ENCODE peak calls at places on chromosomes 3 and 15, in five cellular contexts. K, T, X, Y and P are unnamed samples.

GRCh38 chr3:141561426-141562034 is 74.7 kb downstream of the RASA2 start:
- DNase-seq in K (peak; percentile 91), T (peak; percentile 48), X (no peak), Y (no peak), P (peak; percentile 80)

GRCh38 chr3:72340476-72341379 is 507.5 kb downstream of the SHQ1 start:
- DNase-seq in K (no peak), T (no peak), X (no peak), Y (no peak), P (no peak)

GRCh38 chr3:78668302-78668701 is 1099.5 kb downstream of the ROBO1 start:
- DNase-seq in K (no peak), T (no peak), X (no peak), Y (no peak), P (no peak)

GRCh38 chr15:39248204-39248603 is 332.7 kb upstream of the THBS1 start:
- DNase-seq in K (peak; percentile 97), T (peak; percentile 64), X (no peak), Y (no peak), P (peak; percentile 88)

GRCh38 chr3:52128118-52128683 is 26.0 kb downstream of the POC1A start:
- DNase-seq in K (peak; percentile 76), T (peak; percentile 23), X (no peak), Y (no peak), P (peak; percentile 70)

GRCh38 chr15:84761534-84762190 is 13.3 kb downstream of the ZNF592 start:
- DNase-seq in K (no peak), T (no peak), X (no peak), Y (no peak), P (peak; percentile 31)

GRCh38 chr15:40301467-40302179 is 6.1 kb downstream of the PLCB2 start:
- DNase-seq in K (no peak), T (no peak), X (no peak), Y (no peak), P (no peak)

GRCh38 chr15:37900286-37901221 is 33.9 kb upstream of the TMCO5A start:
- DNase-seq in K (peak; percentile 79), T (peak; percentile 90), X (no peak), Y (no peak), P (peak; percentile 84)

GRCh38 chr3:4852780-4853748 is 126.2 kb upstream of the BHLHE40 start:
- DNase-seq in K (peak; percentile 82), T (no peak), X (no peak), Y (no peak), P (no peak)

GRCh38 chr3:143171141-143171651 is 51.6 kb downstream of the CHST2 start:
- DNase-seq in K (peak; percentile 72), T (no peak), X (no peak), Y (no peak), P (peak; percentile 77)

GRCh38 chr3:64079369-64080160 is 56.3 kb upstream of the PSMD6 start:
- DNase-seq in K (no peak), T (no peak), X (no peak), Y (no peak), P (peak; percentile 36)

GRCh38 chr3:55488398-55489055 is 1.4 kb upstream of the WNT5A start:
- DNase-seq in K (peak; percentile 82), T (peak; percentile 77), X (no peak), Y (no peak), P (peak; percentile 89)

GRCh38 chr15:38626443-38627050 is 61.9 kb upstream of the RASGRP1 start:
- DNase-seq in K (no peak), T (no peak), X (no peak), Y (no peak), P (no peak)

GRCh38 chr15:25175789-25176615 is 221.2 kb downstream of the SNRPN start:
- DNase-seq in K (no peak), T (no peak), X (no peak), Y (peak; percentile 0), P (no peak)

GRCh38 chr3:187101184-187102072 is 37.9 kb downstream of the RPL39L start:
- DNase-seq in K (peak; percentile 90), T (peak; percentile 36), X (peak; percentile 24), Y (peak; percentile 64), P (peak; percentile 71)

GRCh38 chr3:101065962-101066361 is 72.7 kb upstream of the ABI3BP start:
- DNase-seq in K (peak; percentile 87), T (peak; percentile 95), X (no peak), Y (no peak), P (peak; percentile 96)

GRCh38 chr3:159884661-159885402 is 103.8 kb upstream of the IL12A start:
- DNase-seq in K (peak; percentile 75), T (peak; percentile 49), X (no peak), Y (no peak), P (peak; percentile 65)

GRCh38 chr3:109548192-109548938 is 211.0 kb upstream of the DPPA4 start:
- DNase-seq in K (no peak), T (peak; percentile 31), X (no peak), Y (no peak), P (peak; percentile 33)